ENCODE peak calls at places on chromosomes 7 and 10, in four cellular contexts. P is tibial nerve, L is lower lobe of right lung, X is IMR-90. G is an unnamed sample.

GRCh38 chr7:4645241-4645640 is 36.9 kb upstream of the FOXK1 start:
- DNase-seq in P (no peak), L (no peak), X (no peak), G (no peak)

GRCh38 chr10:104080762-104081161 is 4.9 kb downstream of the COL17A1 start:
- DNase-seq in P (no peak), L (no peak), X (peak; percentile 26), G (no peak)

GRCh38 chr10:101014966-101015581 is 15.5 kb downstream of the LZTS2 start:
- DNase-seq in X (peak; percentile 98), P (no peak), L (no peak), G (no peak)

GRCh38 chr7:36575832-36576231 is 148.5 kb downstream of the AOAH start:
- DNase-seq in X (no peak), P (no peak), L (no peak), G (no peak)

GRCh38 chr7:155430606-155431005 is 27.3 kb upstream of the EN2 start:
- DNase-seq in P (no peak), X (no peak), L (no peak), G (no peak)

GRCh38 chr10:97914837-97915211 is 65.2 kb downstream of the GOLGA7B start:
- DNase-seq in X (peak; percentile 37), P (peak; percentile 51), L (peak; percentile 89), G (no peak)

GRCh38 chr7:127793582-127793981 is 141.6 kb downstream of the SND1 start:
- DNase-seq in L (no peak), X (no peak), P (no peak), G (no peak)

GRCh38 chr7:34058791-34059550 is 153.6 kb downstream of the BMPER start:
- DNase-seq in L (no peak), P (peak; percentile 44), X (no peak), G (no peak)

GRCh38 chr7:101782476-101782875 is 35.0 kb upstream of the CUX1 start:
- DNase-seq in X (no peak), P (no peak), L (no peak), G (no peak)

GRCh38 chr7:50717186-50717585 is 65.5 kb downstream of the GRB10 start:
- DNase-seq in P (no peak), L (no peak), X (no peak), G (no peak)

GRCh38 chr7:5553298-5553877 is 129.8 kb upstream of the TNRC18 start:
- DNase-seq in L (peak; percentile 67), P (no peak), X (no peak), G (no peak)

GRCh38 chr7:13965077-13965476 is 24.4 kb downstream of the ETV1 start:
- DNase-seq in L (no peak), P (no peak), X (no peak), G (no peak)

GRCh38 chr7:44264221-44264956 is 61.0 kb downstream of the CAMK2B start:
- DNase-seq in L (no peak), X (no peak), P (no peak), G (no peak)

GRCh38 chr7:95718556-95719410 is 53.6 kb upstream of the DYNC1I1 start:
- DNase-seq in X (peak; percentile 6), P (no peak), L (no peak), G (no peak)

GRCh38 chr7:113561446-113561845 is 357.4 kb downstream of the PPP1R3A start:
- DNase-seq in L (no peak), X (peak; percentile 21), P (no peak), G (no peak)

GRCh38 chr7:135978624-135979023 is 1.5 kb upstream of the MTPN start:
- DNase-seq in L (no peak), X (no peak), P (no peak), G (no peak)
- H3K4me1 ChIP-seq in L (peaks cover 60% of the 10 kb centered on the region), X (peaks cover 1% of the 10 kb centered on the region), P (peaks cover 21% of the 10 kb centered on the region), G (peaks cover 20% of the 10 kb centered on the region)

GRCh38 chr10:3474266-3474665 is 301.7 kb upstream of the PITRM1 start:
- DNase-seq in P (no peak), L (no peak), X (no peak), G (no peak)

GRCh38 chr10:3471927-3472704 is 299.5 kb upstream of the PITRM1 start:
- DNase-seq in P (no peak), L (no peak), X (no peak), G (no peak)

GRCh38 chr10:3471497-3471896 is 298.9 kb upstream of the PITRM1 start:
- DNase-seq in L (no peak), X (no peak), P (no peak), G (no peak)

GRCh38 chr10:3472705-3473078 is 300.1 kb upstream of the PITRM1 start:
- DNase-seq in L (no peak), X (peak; percentile 64), P (no peak), G (no peak)

GRCh38 chr10:3473271-3473670 is 300.7 kb upstream of the PITRM1 start:
- DNase-seq in L (peak; percentile 66), P (no peak), X (no peak), G (no peak)
- H3K4me3 ChIP-seq in L (no peak overlapping the region), P (no peak overlapping the region), X (no peak overlapping the region), G (no peak overlapping the region)

GRCh38 chr7:150340024-150340749 is 1.2 kb downstream of the RARRES2 start:
- DNase-seq in P (no peak), L (peak; percentile 66), X (peak; percentile 42), G (no peak)
- TF ChIP-seq CTCF in P (no peak), L (no peak), X (no peak), G (no peak)

GRCh38 chr10:131907679-131908078 is 6.9 kb downstream of the PPP2R2D start:
- DNase-seq in L (no peak), P (no peak), X (no peak), G (no peak)
- H3K4me1 ChIP-seq in L (peaks cover 67% of the 10 kb centered on the region), P (peaks cover 19% of the 10 kb centered on the region), X (peaks cover 11% of the 10 kb centered on the region), G (peaks cover 23% of the 10 kb centered on the region)

GRCh38 chr10:131979821-131980270 is 1.9 kb downstream of the BNIP3 start:
- DNase-seq in P (no peak), X (peak; percentile 40), L (no peak), G (no peak)

GRCh38 chr10:131979336-131979735 is 2.4 kb downstream of the BNIP3 start:
- DNase-seq in X (no peak), P (no peak), L (no peak), G (no peak)

GRCh38 chr10:131978366-131978765 is 3.4 kb downstream of the BNIP3 start:
- DNase-seq in X (no peak), P (no peak), L (no peak), G (no peak)

GRCh38 chr10:131977323-131978096 is 4.2 kb downstream of the BNIP3 start:
- DNase-seq in X (no peak), L (no peak), P (no peak), G (no peak)

GRCh38 chr10:131978851-131979250 is 2.9 kb downstream of the BNIP3 start:
- DNase-seq in P (no peak), L (no peak), X (no peak), G (no peak)
- H3K4me3 ChIP-seq in P (no peak overlapping the region), L (no peak overlapping the region), X (peak overlapping the region; percentile 92), G (no peak overlapping the region)

DNA sequence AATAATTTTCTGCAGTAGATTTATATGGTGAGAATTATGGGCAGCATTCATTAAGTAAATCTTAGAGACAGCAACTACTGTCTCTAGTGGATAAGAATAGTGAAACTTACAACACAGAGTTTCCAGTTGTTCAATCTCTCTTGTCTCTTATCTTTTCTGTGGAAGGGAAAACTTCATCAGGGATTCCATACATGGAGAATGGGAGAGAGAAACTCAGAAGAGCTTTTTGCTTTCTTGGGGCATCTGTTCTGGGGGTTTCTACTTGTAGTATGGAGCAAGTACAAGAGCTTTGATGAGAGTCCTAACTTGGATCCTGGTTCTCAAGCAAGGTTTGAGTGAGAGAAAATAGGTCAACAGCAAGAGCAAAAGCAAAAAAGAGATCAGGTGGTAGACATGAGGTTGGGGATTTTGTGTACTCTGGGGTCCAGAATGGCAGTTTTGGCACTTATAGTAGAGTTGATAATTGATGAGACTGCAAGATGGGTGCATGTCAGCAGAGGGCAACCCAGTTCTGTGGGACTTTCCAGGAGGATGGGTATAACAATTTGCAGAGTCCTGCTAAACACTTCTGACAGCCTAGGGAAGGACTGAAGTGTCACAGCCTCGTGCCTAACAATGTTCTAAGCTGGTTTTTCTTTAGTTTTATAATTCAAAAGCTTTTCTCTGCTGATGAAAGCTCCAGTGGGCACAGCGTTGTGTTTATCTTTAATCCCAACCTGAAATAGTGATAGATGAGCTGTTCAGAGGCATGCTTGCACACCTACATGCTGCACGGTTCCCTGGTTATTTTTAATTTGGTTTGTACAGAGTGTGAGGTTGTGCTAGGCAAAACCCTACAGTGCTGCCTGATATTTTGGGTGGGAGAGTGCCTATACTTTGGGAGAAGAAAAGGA is 32.0 kb upstream of the STRIP2 start:
- DNase-seq in L (no peak), P (no peak), X (no peak), G (no peak)
- TF ChIP-seq CTCF in L (no peak), P (no peak), X (no peak), G (no peak)

GRCh38 chr7:74025745-74026144 is 2.2 kb upstream of the ELN start:
- DNase-seq in P (no peak), L (no peak), X (no peak), G (no peak)

GRCh38 chr7:74026406-74027123 is 1.4 kb upstream of the ELN start:
- DNase-seq in X (peak; percentile 46), P (peak; percentile 87), L (peak; percentile 80), G (peak; percentile 61)

GRCh38 chr7:74028321-74028812 is 394 bp downstream of the ELN start:
- DNase-seq in X (no peak), L (no peak), P (no peak), G (no peak)

GRCh38 chr7:74027683-74028320 is at the start of gene ELN:
- DNase-seq in P (peak; percentile 72), X (peak; percentile 43), L (peak; percentile 72), G (peak; percentile 82)

DNA sequence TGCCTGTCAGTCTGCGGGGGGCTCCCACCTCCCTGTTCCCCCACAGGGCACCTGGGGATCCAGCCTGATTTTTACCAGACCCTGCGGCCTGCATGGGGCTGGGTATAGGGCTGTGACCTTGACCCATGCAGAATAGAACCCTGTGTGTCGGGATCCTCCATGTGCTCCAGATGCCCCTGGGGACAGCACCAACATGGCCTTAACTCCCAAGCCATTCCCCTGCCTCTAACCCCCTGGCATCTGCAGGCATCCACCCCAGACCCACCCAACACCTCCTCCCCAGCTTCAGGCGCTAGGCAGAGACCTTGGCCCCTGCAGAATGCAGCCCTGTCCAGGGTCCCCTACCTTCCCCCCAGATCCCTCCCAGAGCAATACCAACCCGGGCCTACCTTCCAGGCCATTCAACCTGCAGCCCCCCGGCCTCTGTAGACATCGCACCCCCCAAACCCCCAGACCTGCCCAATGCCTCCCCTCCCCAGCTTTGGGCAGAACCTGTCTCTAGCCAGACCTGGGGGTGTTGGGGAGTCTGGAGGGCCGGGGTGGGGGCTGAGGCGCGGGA is 770 bp upstream of the ELN start:
- DNase-seq in X (no peak), P (no peak), L (no peak), G (no peak)
- H3K4me1 ChIP-seq in X (peaks cover 34% of the 10 kb centered on the region), P (peaks cover 40% of the 10 kb centered on the region), L (peaks cover 59% of the 10 kb centered on the region), G (peaks cover 57% of the 10 kb centered on the region)